ENCODE peak calls at places on chromosomes 13 and 19, in eight cellular contexts. B is suprapubic skin, O is pancreas, A is cardiac muscle cell, V is ascending aorta, P is mammary epithelial cell, J is tibial artery, L is lower lobe of right lung. Q is an unnamed sample.

GRCh38 chr13:76854894-76855293 is 31.3 kb downstream of the KCTD12 start:
- DNase-seq in B (no peak), O (no peak), A (no peak), V (no peak), P (peak; percentile 46), J (no peak), L (no peak), Q (no peak)

GRCh38 chr13:75505966-75506365 is 24.0 kb upstream of the TBC1D4 start:
- DNase-seq in B (no peak), O (no peak), A (no peak), V (no peak), P (no peak), J (no peak), L (no peak), Q (no peak)

GRCh38 chr13:32168136-32168535 is 136.6 kb downstream of the FRY start:
- DNase-seq in B (no peak), O (no peak), A (no peak), V (no peak), P (no peak), J (no peak), L (no peak), Q (no peak)

GRCh38 chr19:33291623-33292534 is 10.5 kb downstream of the CEBPA start:
- DNase-seq in B (no peak), O (no peak), A (no peak), V (no peak), P (no peak), J (no peak), L (peak; percentile 74), Q (peak; percentile 81)

GRCh38 chr19:39130337-39131254 is 5.0 kb downstream of the PAK4 start:
- DNase-seq in B (no peak), O (no peak), A (no peak), V (no peak), P (no peak), J (no peak), L (no peak), Q (no peak)

GRCh38 chr19:35545001-35545854 is at the start of gene TMEM147:
- DNase-seq in B (peak; percentile 91), O (peak; percentile 98), A (peak; percentile 97), V (peak; percentile 65), P (peak; percentile 84), J (peak; percentile 92), L (peak; percentile 97), Q (peak; percentile 98)

GRCh38 chr19:48819366-48819816 is 8.6 kb upstream of the BCAT2 start:
- DNase-seq in B (peak; percentile 96), O (peak; percentile 82), A (no peak), V (peak; percentile 64), P (peak; percentile 78), J (peak; percentile 94), L (peak; percentile 91), Q (peak; percentile 93)

GRCh38 chr19:15445227-15445605 is 4.5 kb downstream of the WIZ start:
- DNase-seq in B (no peak), O (no peak), A (no peak), V (no peak), P (no peak), J (no peak), L (no peak), Q (no peak)

GRCh38 chr19:21256722-21257121 is 72.5 kb downstream of the ZNF708 start:
- DNase-seq in B (no peak), O (no peak), A (peak; percentile 1), V (no peak), P (peak; percentile 43), J (no peak), L (no peak), Q (no peak)

GRCh38 chr19:17327654-17328516 is 6.8 kb downstream of the ANO8 start:
- DNase-seq in B (peak; percentile 80), O (no peak), A (peak; percentile 89), V (no peak), P (peak; percentile 73), J (no peak), L (peak; percentile 88), Q (peak; percentile 92)

GRCh38 chr13:114174529-114174941 is 4.5 kb upstream of the CFAP97D2 start:
- DNase-seq in B (no peak), O (no peak), A (no peak), V (no peak), P (no peak), J (no peak), L (no peak), Q (no peak)

GRCh38 chr19:32924200-32924599 is 47.6 kb downstream of the CEP89 start:
- DNase-seq in B (no peak), O (no peak), A (no peak), V (no peak), P (no peak), J (no peak), L (no peak), Q (no peak)

GRCh38 chr13:61563645-61564044 is 148.0 kb upstream of the PCDH20 start:
- DNase-seq in B (no peak), O (no peak), A (no peak), V (no peak), P (no peak), J (no peak), L (no peak), Q (no peak)

GRCh38 chr13:32135655-32136054 is 104.1 kb downstream of the FRY start:
- DNase-seq in B (no peak), O (no peak), A (no peak), V (no peak), P (peak; percentile 30), J (no peak), L (no peak), Q (no peak)

GRCh38 chr13:50428183-50428877 is 413.1 kb downstream of the KCNRG start:
- DNase-seq in B (no peak), O (no peak), A (no peak), V (no peak), P (no peak), J (no peak), L (no peak), Q (no peak)

GRCh38 chr19:12777217-12778019 is 2.1 kb upstream of the HOOK2 start:
- DNase-seq in B (peak; percentile 91), O (peak; percentile 95), A (peak; percentile 83), V (peak; percentile 43), P (peak; percentile 63), J (peak; percentile 82), L (peak; percentile 86), Q (peak; percentile 93)

GRCh38 chr13:64746845-64747244 is 2483.3 kb downstream of the PCDH9 start:
- DNase-seq in B (no peak), O (no peak), A (no peak), V (no peak), P (no peak), J (no peak), L (no peak), Q (no peak)

GRCh38 chr13:109874921-109875454 is 88.6 kb upstream of the IRS2 start:
- DNase-seq in B (no peak), O (no peak), A (no peak), V (no peak), P (peak; percentile 19), J (no peak), L (no peak), Q (no peak)

GRCh38 chr19:15241259-15241658 is 9.0 kb upstream of the EPHX3 start:
- DNase-seq in B (no peak), O (no peak), A (no peak), V (no peak), P (no peak), J (no peak), L (no peak), Q (no peak)

GRCh38 chr13:98349731-98350305 is 172.7 kb upstream of the RNF113B start:
- DNase-seq in B (no peak), O (no peak), A (peak; percentile 57), V (no peak), P (no peak), J (no peak), L (no peak), Q (no peak)

DNA sequence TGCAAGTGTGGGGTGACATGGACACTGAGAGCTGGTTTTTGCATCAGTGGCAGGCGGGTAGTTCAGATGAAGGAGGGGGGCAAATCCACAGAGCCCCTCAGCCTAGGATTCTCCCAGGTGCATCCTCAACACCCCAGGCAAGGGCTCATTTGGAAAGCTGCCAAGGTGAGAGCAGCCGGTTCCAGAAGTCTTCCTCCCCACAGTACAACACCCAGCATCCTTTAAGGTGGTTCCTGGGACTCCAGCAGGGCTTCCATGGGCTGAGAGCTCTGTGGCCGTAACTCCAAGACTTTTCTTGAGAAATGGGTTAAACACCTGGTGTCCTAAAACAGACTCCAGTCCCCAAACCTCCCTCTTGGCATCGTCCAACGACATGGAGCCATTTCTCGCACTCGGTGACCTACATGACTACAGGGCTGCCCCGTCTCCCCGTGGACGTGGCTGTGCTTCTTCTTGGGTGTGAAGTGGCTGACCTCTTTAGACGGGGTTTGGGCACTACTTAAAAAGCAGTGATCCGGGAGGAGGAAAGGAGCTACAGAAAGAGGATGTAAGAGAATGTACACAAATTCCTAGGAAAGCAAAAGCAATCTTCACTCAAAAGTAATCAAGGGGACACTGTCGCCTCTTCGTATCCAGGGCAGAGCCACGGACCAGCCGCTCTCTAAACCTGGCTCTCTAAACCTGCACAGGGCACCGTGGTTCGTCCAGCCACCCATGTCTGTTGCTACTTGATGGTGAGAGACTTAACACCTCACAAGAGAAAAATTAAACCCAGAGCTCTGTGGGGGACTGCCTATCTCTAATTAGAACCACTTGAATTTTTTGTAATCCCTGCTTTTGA is 25.5 kb downstream of the RANBP3 start:
- DNase-seq in B (no peak), O (no peak), A (no peak), V (no peak), P (no peak), J (no peak), L (peak; percentile 39), Q (no peak)
- H3K4me1 ChIP-seq in B (peaks cover 65% of the 10 kb centered on the region), O (peaks cover 26% of the 10 kb centered on the region), A (peaks cover 70% of the 10 kb centered on the region), V (peaks cover 57% of the 10 kb centered on the region), P (peaks cover 15% of the 10 kb centered on the region), J (peaks cover 11% of the 10 kb centered on the region), L (peaks cover 91% of the 10 kb centered on the region), Q (peaks cover 81% of the 10 kb centered on the region)

DNA sequence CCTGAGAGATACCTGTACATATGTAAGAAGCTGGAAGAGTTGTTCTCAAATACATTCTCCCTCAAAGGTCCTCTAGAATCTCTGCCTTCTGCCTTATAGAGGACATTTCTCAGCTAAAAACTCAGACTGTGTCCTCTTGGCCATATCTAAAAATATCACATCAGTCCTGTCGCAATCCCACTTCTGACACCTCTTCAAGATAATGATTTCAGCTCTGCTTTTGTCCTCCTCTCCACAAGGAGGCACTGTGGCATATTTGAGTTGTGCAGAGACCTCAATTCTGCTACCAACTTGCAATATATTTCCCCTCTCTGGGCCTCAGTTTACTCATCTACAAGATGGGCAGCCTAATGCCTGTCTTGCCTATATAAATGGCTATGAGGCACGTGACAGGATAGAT is 16.6 kb downstream of the ADAMTS10 start:
- DNase-seq in B (no peak), O (no peak), A (no peak), V (no peak), P (no peak), J (no peak), L (no peak), Q (no peak)
- TF ChIP-seq CTCF in B (no peak), O (no peak), A (peak; percentile 22), V (peak; percentile 22), P (no peak), J (peak; percentile 41), L (no peak), Q (peak; percentile 40)

GRCh38 chr13:88154001-88154400 is 482.8 kb downstream of the SLITRK5 start:
- DNase-seq in B (no peak), O (no peak), A (no peak), V (no peak), P (no peak), J (no peak), L (no peak), Q (no peak)
- H3K27ac ChIP-seq in B (no peak overlapping the region), O (no peak overlapping the region), A (no peak overlapping the region), V (no peak overlapping the region), P (no peak overlapping the region), J (no peak overlapping the region), L (no peak overlapping the region), Q (no peak overlapping the region)

GRCh38 chr19:46067691-46068090 is 26.9 kb upstream of the IGFL4 start:
- DNase-seq in B (no peak), O (no peak), A (no peak), V (no peak), P (peak; percentile 68), J (no peak), L (no peak), Q (no peak)
- H3K4me1 ChIP-seq in B (peaks cover 31% of the 10 kb centered on the region), O (no peaks in the 10 kb centered on the region), A (no peaks in the 10 kb centered on the region), V (no peaks in the 10 kb centered on the region), P (peaks cover 55% of the 10 kb centered on the region), J (no peaks in the 10 kb centered on the region), L (no peaks in the 10 kb centered on the region), Q (no peaks in the 10 kb centered on the region)